ENCODE peak calls at places on chromosomes 13 and 19, in four cellular contexts. M is epithelial cell of esophagus, Q is A549, R is neural crest cell. A is an unnamed sample.

GRCh38 chr19:35460608-35461007 is 12.6 kb downstream of the FFAR2 start:
- DNase-seq in M (no peak), Q (no peak), R (no peak), A (no peak)

GRCh38 chr19:54345938-54346386 is 7.0 kb upstream of the LILRA4 start:
- DNase-seq in M (no peak), Q (no peak), R (no peak), A (no peak)

GRCh38 chr13:32585625-32586021 is 629 bp upstream of the PDS5B start:
- DNase-seq in M (no peak), Q (no peak), R (peak), A (no peak)

GRCh38 chr19:32407004-32407992 is 1.7 kb downstream of the DPY19L3 start:
- DNase-seq in M (peak), Q (no peak), R (no peak), A (no peak)

GRCh38 chr19:48726573-48726972 is 7.0 kb upstream of the MAMSTR start:
- DNase-seq in M (no peak), Q (peak), R (no peak), A (no peak)

GRCh38 chr13:101941095-101941777 is 460.6 kb downstream of the FGF14 start:
- DNase-seq in M (peak), Q (peak), R (no peak), A (no peak)

GRCh38 chr13:19050901-19051300 is 130.7 kb downstream of the TUBA3C start:
- DNase-seq in M (no peak), Q (no peak), R (no peak), A (no peak)

GRCh38 chr19:15187026-15188007 is 13.5 kb downstream of the NOTCH3 start:
- DNase-seq in M (peak), Q (peak), R (no peak), A (no peak)

GRCh38 chr19:51372649-51373504 is at the start of gene NKG7:
- DNase-seq in M (no peak), Q (no peak), R (no peak), A (no peak)

GRCh38 chr19:11421607-11422098 is 2.5 kb upstream of the RGL3 start:
- DNase-seq in M (peak), Q (peak), R (peak), A (no peak)

GRCh38 chr13:80706164-80706471 is 365.2 kb upstream of the SPRY2 start:
- DNase-seq in M (no peak), Q (no peak), R (no peak), A (peak)

GRCh38 chr13:20389696-20390525 is 135.7 kb downstream of the CRYL1 start:
- DNase-seq in M (no peak), Q (no peak), R (no peak), A (peak)

GRCh38 chr19:57111329-57111644 is 8.5 kb upstream of the USP29 start:
- DNase-seq in M (no peak), Q (no peak), R (no peak), A (no peak)

DNA sequence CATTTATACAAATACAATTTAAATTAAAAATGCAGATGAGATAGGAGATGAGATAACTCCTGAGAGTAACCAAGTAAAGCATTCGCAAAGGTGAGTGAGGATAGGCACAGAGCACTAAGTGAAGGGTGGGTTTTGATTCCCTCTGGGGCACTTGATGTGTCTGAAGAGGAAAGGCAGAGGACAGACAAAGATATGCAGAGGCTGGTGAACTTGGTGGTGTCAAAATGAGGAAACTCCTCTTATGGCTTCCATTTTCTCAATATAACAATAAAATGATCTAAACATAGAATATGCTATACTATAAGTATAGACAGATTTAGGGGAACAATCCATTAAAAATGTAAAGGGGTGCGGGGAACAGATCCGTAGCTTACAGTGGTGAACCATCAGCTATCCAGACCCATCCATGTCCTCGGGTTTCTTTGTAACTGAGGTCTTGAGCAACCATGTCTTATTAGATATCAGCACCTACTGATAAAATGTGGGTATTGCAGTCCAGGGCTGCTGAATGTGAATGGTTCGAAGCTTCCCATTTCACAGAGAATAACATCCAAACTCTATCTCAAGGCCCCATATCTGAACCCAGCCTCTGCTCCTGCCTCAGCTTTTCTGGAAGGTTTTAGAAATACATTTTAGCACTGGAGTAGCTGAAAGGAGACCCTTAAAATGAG is 73.9 kb upstream of the SLC10A2 start:
- DNase-seq in M (peak), Q (peak), R (no peak), A (no peak)
- TF ChIP-seq CTCF in M (peak), Q (no peak), R (peak), A (peak)

DNA sequence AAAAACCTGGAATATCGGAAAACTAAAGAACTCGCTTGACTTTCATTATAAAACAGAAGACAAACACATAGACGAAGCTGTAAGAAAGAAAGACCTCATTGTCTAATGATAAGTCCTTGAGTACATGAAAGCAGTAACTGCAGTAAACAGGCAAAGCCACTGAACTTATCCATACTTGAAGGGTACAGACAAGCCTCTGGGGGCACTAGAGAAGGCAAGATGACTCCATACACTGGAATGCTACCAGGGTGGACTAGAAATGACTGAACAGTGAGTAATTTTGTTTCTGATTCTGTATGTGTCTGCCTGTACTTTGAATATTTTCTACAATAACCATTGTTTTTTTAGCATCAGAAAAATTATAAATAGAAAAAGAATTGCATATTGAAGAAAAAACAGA is 507.9 kb downstream of the UQCRFS1 start:
- DNase-seq in M (peak), Q (peak), R (no peak), A (no peak)
- TF ChIP-seq CTCF in M (no peak), Q (no peak), R (peak), A (peak)

DNA sequence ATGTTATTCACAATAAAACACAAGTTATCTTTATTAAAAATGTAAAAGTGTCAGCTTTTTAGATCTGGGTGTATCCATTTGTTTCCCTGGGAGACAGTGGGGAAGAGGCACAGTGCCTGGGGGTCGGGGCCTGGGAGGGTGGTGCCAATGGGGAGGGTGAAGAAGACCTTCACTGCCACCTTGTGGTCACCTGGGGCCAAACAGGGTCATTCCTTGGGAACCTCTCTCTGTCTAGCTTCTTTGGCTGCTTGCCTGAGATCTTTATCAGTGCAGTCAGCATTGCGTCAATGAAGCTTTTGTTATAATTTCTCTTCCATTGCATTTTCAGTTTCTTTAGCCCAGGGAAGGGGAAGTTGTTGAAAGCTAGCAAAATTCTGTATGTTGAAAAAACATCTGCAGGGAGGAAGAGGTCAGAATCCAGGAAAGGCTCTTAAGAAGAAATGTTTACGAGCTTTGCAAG is 39.1 kb downstream of the PCDH8 start:
- DNase-seq in M (peak), Q (peak), R (peak), A (no peak)
- TF ChIP-seq CTCF in M (peak), Q (peak), R (peak), A (peak)

GRCh38 chr13:60334310-60334709 is 62.7 kb upstream of the TDRD3 start:
- DNase-seq in M (no peak), Q (no peak), R (no peak), A (no peak)

GRCh38 chr13:60331249-60332012 is 65.6 kb upstream of the TDRD3 start:
- DNase-seq in M (no peak), Q (no peak), R (no peak), A (no peak)

GRCh38 chr13:60335531-60335930 is 61.5 kb upstream of the TDRD3 start:
- DNase-seq in M (peak), Q (peak), R (no peak), A (no peak)

GRCh38 chr13:60329221-60329983 is 67.6 kb upstream of the TDRD3 start:
- DNase-seq in M (peak), Q (peak), R (peak), A (no peak)

GRCh38 chr13:60332682-60333081 is 64.3 kb upstream of the TDRD3 start:
- DNase-seq in M (no peak), Q (no peak), R (no peak), A (no peak)
- TF ChIP-seq CTCF in M (no peak), Q (no peak), R (no peak), A (no peak)

GRCh38 chr13:31346891-31347290 is 147.1 kb downstream of the B3GLCT start:
- DNase-seq in M (no peak), Q (no peak), R (no peak), A (no peak)

GRCh38 chr13:31352467-31352866 is 152.7 kb downstream of the B3GLCT start:
- DNase-seq in M (no peak), Q (no peak), R (no peak), A (no peak)

GRCh38 chr13:31351376-31351775 is 151.6 kb downstream of the B3GLCT start:
- DNase-seq in M (no peak), Q (no peak), R (no peak), A (no peak)

GRCh38 chr13:31349156-31349555 is 149.4 kb downstream of the B3GLCT start:
- DNase-seq in M (no peak), Q (no peak), R (no peak), A (no peak)

DNA sequence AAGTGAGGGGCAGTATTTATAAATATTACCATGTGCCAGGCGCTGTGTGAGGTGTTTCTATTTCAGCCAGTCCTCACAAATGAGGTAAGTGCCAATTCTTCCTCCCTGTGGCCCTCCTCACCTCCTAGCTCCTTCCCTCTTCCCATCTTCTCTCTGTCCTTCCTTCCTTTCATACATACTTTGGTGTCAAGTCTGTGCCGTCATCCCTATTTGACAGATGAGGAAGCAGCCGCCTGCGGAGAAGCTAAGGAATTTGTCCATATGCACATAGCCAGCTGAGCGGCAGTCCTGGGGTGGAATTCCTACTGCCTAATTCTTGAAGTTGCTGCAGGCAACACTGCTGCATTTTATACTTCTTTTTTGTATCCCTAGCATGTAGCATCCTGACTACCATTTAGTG is 150.8 kb downstream of the B3GLCT start:
- DNase-seq in M (no peak), Q (no peak), R (no peak), A (no peak)
- TF ChIP-seq CTCF in M (no peak), Q (no peak), R (no peak), A (no peak)

GRCh38 chr19:44757057-44757734 is 8.7 kb downstream of the BCL3 start:
- DNase-seq in M (no peak), Q (no peak), R (peak), A (no peak)

GRCh38 chr19:44756089-44756562 is 7.6 kb downstream of the BCL3 start:
- DNase-seq in M (no peak), Q (no peak), R (no peak), A (no peak)

GRCh38 chr19:44758596-44758995 is 10.1 kb downstream of the BCL3 start:
- DNase-seq in M (no peak), Q (peak), R (no peak), A (no peak)

GRCh38 chr19:44759083-44759804 is 10.7 kb downstream of the BCL3 start:
- DNase-seq in M (no peak), Q (no peak), R (no peak), A (no peak)

GRCh38 chr19:44757735-44758505 is 9.4 kb downstream of the BCL3 start:
- DNase-seq in M (no peak), Q (no peak), R (peak), A (no peak)
- TF ChIP-seq CTCF in M (no peak), Q (no peak), R (no peak), A (peak)

DNA sequence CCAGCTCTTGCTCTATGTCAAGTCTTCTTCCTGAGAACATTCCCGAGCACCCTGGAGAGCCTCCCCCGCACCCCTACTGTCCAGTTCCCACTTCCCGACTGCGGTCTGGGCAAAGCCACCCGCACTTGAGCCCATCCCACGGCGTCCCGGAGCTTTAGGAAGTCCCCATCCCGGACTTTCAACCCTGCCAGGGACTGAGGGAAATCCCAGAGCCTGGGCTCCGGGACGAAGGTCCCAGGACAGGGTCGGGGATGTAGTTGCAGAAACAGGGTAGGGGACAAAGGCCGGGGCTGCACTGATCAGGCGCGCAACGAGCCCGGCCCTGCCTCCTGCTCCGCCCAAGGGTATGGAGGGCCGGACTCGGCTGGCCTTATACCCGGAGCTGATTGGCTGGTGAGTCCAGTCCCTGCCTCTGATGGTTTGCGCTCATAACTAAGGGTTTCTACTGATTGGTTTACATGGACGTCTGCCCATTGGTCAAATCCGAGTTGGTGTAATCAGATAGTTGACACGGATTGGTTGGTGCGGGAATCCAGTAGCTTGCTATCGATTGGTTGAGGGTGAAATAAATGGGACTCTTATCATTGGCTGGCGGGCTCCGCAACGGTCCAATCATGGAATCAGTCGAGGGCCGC is 824 bp upstream of the MPND start:
- DNase-seq in M (peak), Q (peak), R (peak), A (peak)
- TF ChIP-seq CTCF in M (no peak), Q (no peak), R (no peak), A (no peak)